ENCODE peak calls at places on chromosomes 1 and 21, in six cellular contexts. W is PC-9; D is CD4-positive, CD25-positive, alpha-beta regulatory T cell; M is cardiac muscle cell; Y is fibroblast of lung; U is CD4-positive, alpha-beta memory T cell. G is an unnamed sample. For H3K4me1, the result is how much of the 10 kb centered on the place peaks cover.

GRCh38 chr1:53410100-53410541 is 49.1 kb upstream of the DMRTB1 start:
- DNase-seq in Y (no peak), M (no peak), U (no peak), W (peak), D (no peak), G (no peak)

GRCh38 chr1:39229504-39229903 is 25.0 kb downstream of the MACF1 start:
- DNase-seq in Y (no peak), W (no peak), U (no peak), M (no peak), D (no peak), G (no peak)

GRCh38 chr1:215923129-215923824 is 356.2 kb downstream of the KCTD3 start:
- DNase-seq in U (no peak), Y (no peak), W (no peak), D (no peak), M (no peak), G (no peak)

GRCh38 chr1:166170075-166170474 is 3.3 kb upstream of the FAM78B start:
- DNase-seq in U (no peak), W (no peak), Y (no peak), M (no peak), D (no peak), G (no peak)

GRCh38 chr1:100971021-100971420 is 54.6 kb downstream of the DPH5 start:
- DNase-seq in D (no peak), W (no peak), U (no peak), M (no peak), Y (no peak), G (no peak)

GRCh38 chr1:235324296-235324695 is 3.7 kb downstream of the ARID4B start:
- DNase-seq in U (no peak), M (no peak), W (no peak), Y (no peak), D (no peak), G (no peak)

GRCh38 chr1:156534424-156535060 is 34.0 kb upstream of the MEF2D start:
- DNase-seq in W (no peak), Y (no peak), M (no peak), U (no peak), D (no peak), G (no peak)

GRCh38 chr1:169109561-169110134 is 3.2 kb downstream of the ATP1B1 start:
- DNase-seq in U (no peak), D (no peak), M (peak), Y (peak), W (peak), G (no peak)

GRCh38 chr1:36354486-36354885 is 31.0 kb upstream of the EVA1B start:
- DNase-seq in Y (no peak), W (no peak), U (no peak), D (no peak), M (no peak), G (no peak)

GRCh38 chr1:246769306-246769705 is 45.1 kb downstream of the SCCPDH start:
- DNase-seq in Y (peak), U (no peak), D (no peak), W (no peak), M (no peak), G (no peak)

GRCh38 chr1:56526571-56527174 is 52.7 kb downstream of the PLPP3 start:
- DNase-seq in U (no peak), D (no peak), W (no peak), M (no peak), Y (no peak), G (peak)

GRCh38 chr1:199759268-199759724 is 268.2 kb upstream of the NR5A2 start:
- DNase-seq in W (peak), D (no peak), U (no peak), M (no peak), Y (peak), G (no peak)

GRCh38 chr1:184212649-184213314 is 161.3 kb downstream of the TSEN15 start:
- DNase-seq in U (no peak), W (peak), Y (peak), M (no peak), D (no peak), G (no peak)

GRCh38 chr1:24900486-24900849 is 29.6 kb downstream of the RUNX3 start:
- DNase-seq in M (no peak), D (no peak), Y (no peak), W (no peak), U (no peak), G (no peak)

GRCh38 chr1:9241891-9242290 is 7.3 kb downstream of the H6PD start:
- DNase-seq in U (no peak), D (no peak), W (no peak), M (no peak), Y (no peak), G (no peak)
- H3K4me1 ChIP-seq in U (under half), D (under half), W (under half), M (under half), Y (under half), G (under half)

GRCh38 chr1:209400351-209401220 is 182.9 kb upstream of the CAMK1G start:
- DNase-seq in D (no peak), U (no peak), M (no peak), W (no peak), Y (no peak), G (no peak)
- H3K4me1 ChIP-seq in D (under half), U (under half), M (under half), W (half or more), Y (under half), G (under half)

DNA sequence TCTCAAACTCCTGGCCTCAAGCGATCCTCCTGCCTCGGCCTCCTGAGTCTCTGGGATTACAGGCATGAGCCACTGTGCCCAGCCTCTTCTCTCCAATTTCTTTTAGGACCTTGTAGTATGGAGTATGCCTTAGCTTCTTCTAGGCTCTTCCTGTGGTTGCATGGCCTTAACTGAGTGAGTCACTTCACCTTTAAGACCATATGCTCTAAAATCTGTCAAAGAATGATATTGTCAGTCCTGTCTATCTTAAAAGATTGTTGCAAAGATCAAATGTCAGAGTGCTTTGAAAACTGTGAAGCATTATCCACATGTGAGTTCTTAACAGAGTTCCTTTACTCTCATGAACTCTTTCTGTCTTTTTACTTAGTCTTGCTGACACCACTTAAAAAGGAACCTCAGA is 37.2 kb downstream of the ATP2B4 start:
- DNase-seq in W (no peak), M (no peak), Y (no peak), U (no peak), D (no peak), G (no peak)
- H3K4me1 ChIP-seq in W (under half), M (under half), Y (half or more), U (half or more), D (half or more), G (under half)

DNA sequence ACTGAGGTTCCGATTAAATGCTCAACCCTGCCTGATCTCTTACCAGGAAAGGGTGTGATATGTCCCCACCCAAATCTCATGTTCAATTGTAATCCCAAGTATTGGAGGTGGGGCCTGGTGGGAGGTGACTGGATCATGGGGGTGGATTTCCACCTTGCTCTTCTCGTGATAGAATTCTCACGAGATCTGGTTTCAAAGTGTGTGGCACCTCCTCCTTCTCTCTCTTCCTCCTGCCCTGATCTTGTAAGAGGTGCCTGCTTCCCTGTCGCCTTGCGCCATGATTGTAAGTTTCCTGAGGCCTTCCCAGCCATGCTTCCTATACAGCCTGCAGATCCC is 34.9 kb downstream of the RSPH1 start:
- DNase-seq in W (no peak), U (no peak), D (no peak), Y (no peak), M (no peak), G (peak)
- H3K4me1 ChIP-seq in W (under half), U (half or more), D (half or more), Y (under half), M (under half), G (half or more)

GRCh38 chr1:4046836-4047461 is 146.9 kb upstream of the C1orf174 start:
- DNase-seq in Y (no peak), U (no peak), W (no peak), D (no peak), M (no peak), G (peak)

GRCh38 chr1:4048921-4049320 is 148.8 kb upstream of the C1orf174 start:
- DNase-seq in D (no peak), W (no peak), Y (no peak), U (no peak), M (no peak), G (no peak)

GRCh38 chr1:4047666-4048065 is 147.6 kb upstream of the C1orf174 start:
- DNase-seq in D (no peak), W (no peak), M (no peak), Y (no peak), U (no peak), G (no peak)

GRCh38 chr1:4045397-4046010 is 145.4 kb upstream of the C1orf174 start:
- DNase-seq in U (no peak), M (no peak), Y (no peak), D (no peak), W (no peak), G (peak)

DNA sequence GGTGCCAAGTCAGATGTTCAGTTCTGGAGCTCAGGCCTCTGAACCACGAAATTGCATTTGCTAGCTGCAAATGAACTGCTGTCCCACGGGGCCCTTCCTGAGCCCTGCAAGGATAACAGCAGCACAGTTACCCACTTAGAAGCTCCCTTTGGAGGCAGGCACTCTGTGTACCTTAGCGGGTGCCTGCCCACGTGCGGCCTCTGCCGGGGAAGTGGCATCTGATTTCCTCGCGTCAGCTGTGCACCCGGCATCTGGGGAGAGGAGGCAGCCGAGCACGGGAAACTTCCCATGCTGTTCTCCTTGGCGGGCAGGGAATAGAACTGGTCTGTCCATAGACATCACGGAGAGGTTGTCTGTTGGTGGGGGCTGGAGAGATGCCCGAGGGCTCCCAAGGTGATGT is 148.0 kb upstream of the C1orf174 start:
- DNase-seq in M (no peak), U (no peak), Y (no peak), W (no peak), D (no peak), G (peak)
- H3K4me1 ChIP-seq in M (under half), U (under half), Y (under half), W (under half), D (under half), G (half or more)

DNA sequence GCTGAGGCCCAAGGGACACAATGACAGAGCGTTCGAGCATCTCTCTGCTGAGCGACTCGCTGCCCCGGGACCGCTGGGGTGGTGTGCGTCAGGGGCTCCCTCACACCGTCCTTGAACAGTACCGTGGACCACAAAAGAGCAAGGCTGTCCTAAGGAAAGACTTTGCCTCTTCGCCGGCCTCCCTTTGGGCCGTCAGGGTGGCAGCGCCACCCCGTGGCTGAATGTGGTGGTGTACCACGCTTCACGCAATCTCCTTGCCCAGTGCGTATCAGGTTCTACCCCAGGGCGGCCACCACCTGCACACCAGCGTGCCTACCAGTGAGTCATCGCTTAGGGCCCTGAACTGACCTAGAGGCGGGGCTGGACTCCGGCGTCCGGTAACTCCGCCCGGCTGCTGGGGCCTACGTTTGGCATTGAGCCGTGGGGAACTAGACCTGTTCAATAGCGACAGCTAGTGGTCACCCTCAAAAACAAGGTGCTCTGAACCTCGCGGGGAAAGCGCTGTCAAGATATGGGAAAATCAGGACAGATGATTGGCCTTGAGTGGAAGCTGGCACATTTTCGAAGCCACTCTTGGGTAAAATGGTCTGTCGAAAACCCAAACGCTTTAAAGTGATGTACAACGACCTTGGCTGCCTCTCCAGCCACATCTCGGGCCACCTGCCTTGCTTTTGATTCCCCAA is 8.1 kb upstream of the TRAF3IP3 start:
- DNase-seq in U (peak), M (peak), D (peak), Y (peak), W (peak), G (peak)
- H3K4me1 ChIP-seq in U (half or more), M (under half), D (half or more), Y (under half), W (under half), G (under half)

GRCh38 chr1:113178522-113178921 is 105.5 kb downstream of the LRIG2 start:
- DNase-seq in Y (no peak), D (no peak), W (no peak), U (no peak), M (peak), G (no peak)

GRCh38 chr1:113178106-113178505 is 105.1 kb downstream of the LRIG2 start:
- DNase-seq in U (no peak), W (no peak), D (no peak), M (no peak), Y (no peak), G (no peak)
- H3K4me1 ChIP-seq in U (under half), W (under half), D (under half), M (under half), Y (under half), G (under half)

GRCh38 chr1:1240822-1241587 is 5.5 kb downstream of the C1QTNF12 start:
- DNase-seq in U (no peak), D (no peak), M (no peak), Y (peak), W (no peak), G (no peak)
- H3K4me1 ChIP-seq in U (under half), D (under half), M (under half), Y (under half), W (under half), G (under half)

DNA sequence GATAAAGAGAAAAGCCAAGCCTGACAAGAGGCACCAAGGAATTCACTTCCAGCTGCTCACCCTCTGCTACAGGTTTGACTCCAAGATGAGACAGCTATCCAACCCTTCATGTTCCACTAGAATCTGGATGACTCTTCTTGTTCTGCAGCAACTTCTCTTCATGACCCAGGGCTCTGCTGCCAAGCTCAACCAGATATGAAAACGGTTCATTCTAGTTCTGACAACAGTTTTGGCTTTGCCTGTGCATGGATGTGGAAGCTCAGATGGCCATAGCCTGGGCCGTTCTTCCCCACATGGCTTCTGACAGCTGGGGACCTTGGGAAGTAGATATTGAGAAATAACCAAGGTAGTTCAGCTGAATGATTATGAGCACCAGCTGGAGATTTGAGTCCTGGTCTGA is 13.7 kb downstream of the PI4KB start:
- DNase-seq in W (no peak), D (no peak), M (no peak), U (no peak), Y (peak), G (no peak)
- H3K4me1 ChIP-seq in W (under half), D (under half), M (under half), U (under half), Y (under half), G (under half)